ENCODE peak calls at places on chromosomes 7 and 10, in five cellular contexts. One of them, this sample, is unnamed.

GRCh38 chr7:8389898-8390642 is 43.3 kb upstream of the NXPH1 start:
- DNase-seq in smooth muscle cell of the brain vasculature: no peak
- DNase-seq in HS-5: no peak
- DNase-seq in foreskin keratinocyte: no peak
- DNase-seq in Daoy: peak; percentile 66
- DNase-seq in this sample: peak; percentile 1

GRCh38 chr7:27191081-27191715 is 6.2 kb upstream of the HOXA11 start:
- DNase-seq in smooth muscle cell of the brain vasculature: no peak
- DNase-seq in Daoy: no peak
- DNase-seq in foreskin keratinocyte: no peak
- DNase-seq in HS-5: no peak
- DNase-seq in this sample: no peak

GRCh38 chr7:85070967-85071628 is 115.8 kb downstream of the SEMA3D start:
- DNase-seq in foreskin keratinocyte: peak; percentile 95
- DNase-seq in smooth muscle cell of the brain vasculature: no peak
- DNase-seq in Daoy: peak; percentile 55
- DNase-seq in HS-5: no peak
- DNase-seq in this sample: no peak

GRCh38 chr7:44306608-44307007 is 18.8 kb downstream of the CAMK2B start:
- DNase-seq in smooth muscle cell of the brain vasculature: no peak
- DNase-seq in foreskin keratinocyte: no peak
- DNase-seq in Daoy: no peak
- DNase-seq in HS-5: no peak
- DNase-seq in this sample: no peak

GRCh38 chr10:35906155-35906554 is 264.1 kb upstream of the FZD8 start:
- DNase-seq in Daoy: no peak
- DNase-seq in foreskin keratinocyte: no peak
- DNase-seq in smooth muscle cell of the brain vasculature: no peak
- DNase-seq in HS-5: no peak
- DNase-seq in this sample: no peak

GRCh38 chr7:2643386-2644229 is 11.8 kb downstream of the TTYH3 start:
- DNase-seq in Daoy: no peak
- DNase-seq in HS-5: no peak
- DNase-seq in smooth muscle cell of the brain vasculature: no peak
- DNase-seq in foreskin keratinocyte: no peak
- DNase-seq in this sample: no peak

GRCh38 chr10:4041531-4042096 is 256.6 kb upstream of the KLF6 start:
- DNase-seq in smooth muscle cell of the brain vasculature: no peak
- DNase-seq in foreskin keratinocyte: peak; percentile 5
- DNase-seq in Daoy: no peak
- DNase-seq in HS-5: no peak
- DNase-seq in this sample: no peak

GRCh38 chr7:45145881-45146280 is 11.7 kb upstream of the RAMP3 start:
- DNase-seq in Daoy: no peak
- DNase-seq in foreskin keratinocyte: no peak
- DNase-seq in smooth muscle cell of the brain vasculature: no peak
- DNase-seq in HS-5: no peak
- DNase-seq in this sample: no peak

GRCh38 chr7:107446531-107446930 is 23.3 kb upstream of the GPR22 start:
- DNase-seq in HS-5: no peak
- DNase-seq in foreskin keratinocyte: peak; percentile 40
- DNase-seq in smooth muscle cell of the brain vasculature: no peak
- DNase-seq in Daoy: peak; percentile 56
- DNase-seq in this sample: peak; percentile 49

GRCh38 chr10:92727550-92727949 is 37.8 kb downstream of the HHEX start:
- DNase-seq in foreskin keratinocyte: no peak
- DNase-seq in smooth muscle cell of the brain vasculature: no peak
- DNase-seq in HS-5: no peak
- DNase-seq in Daoy: no peak
- DNase-seq in this sample: no peak

GRCh38 chr7:134778941-134779740 is at the start of gene CALD1:
- DNase-seq in HS-5: peak; percentile 90
- DNase-seq in Daoy: peak; percentile 100
- DNase-seq in smooth muscle cell of the brain vasculature: peak; percentile 85
- DNase-seq in foreskin keratinocyte: peak; percentile 99
- DNase-seq in this sample: peak; percentile 99

GRCh38 chr10:5816170-5816569 is 2.9 kb upstream of the GDI2 start:
- DNase-seq in smooth muscle cell of the brain vasculature: no peak
- DNase-seq in HS-5: no peak
- DNase-seq in Daoy: no peak
- DNase-seq in foreskin keratinocyte: no peak
- DNase-seq in this sample: no peak

GRCh38 chr7:77425151-77426051 is 9.3 kb upstream of the GSAP start:
- DNase-seq in smooth muscle cell of the brain vasculature: no peak
- DNase-seq in HS-5: no peak
- DNase-seq in Daoy: peak; percentile 58
- DNase-seq in foreskin keratinocyte: peak; percentile 86
- DNase-seq in this sample: peak; percentile 83

GRCh38 chr7:80154656-80155325 is 20.2 kb downstream of the GNAI1 start:
- DNase-seq in HS-5: no peak
- DNase-seq in Daoy: no peak
- DNase-seq in foreskin keratinocyte: no peak
- DNase-seq in smooth muscle cell of the brain vasculature: no peak
- DNase-seq in this sample: no peak

GRCh38 chr7:116876664-116877442 is 14.5 kb downstream of the CAPZA2 start:
- DNase-seq in smooth muscle cell of the brain vasculature: no peak
- DNase-seq in Daoy: no peak
- DNase-seq in HS-5: no peak
- DNase-seq in foreskin keratinocyte: no peak
- DNase-seq in this sample: no peak

GRCh38 chr10:27620425-27621397 is 116.6 kb downstream of the RAB18 start:
- DNase-seq in Daoy: peak; percentile 3
- DNase-seq in HS-5: no peak
- DNase-seq in foreskin keratinocyte: peak; percentile 13
- DNase-seq in smooth muscle cell of the brain vasculature: no peak
- DNase-seq in this sample: no peak

GRCh38 chr10:17616403-17617030 is 657 bp downstream of the HACD1 start:
- DNase-seq in smooth muscle cell of the brain vasculature: peak; percentile 4
- DNase-seq in HS-5: no peak
- DNase-seq in foreskin keratinocyte: no peak
- DNase-seq in Daoy: peak; percentile 57
- DNase-seq in this sample: peak; percentile 84

This sample was measured in RPMI7951.